ENCODE peak calls at places on chromosome 21, in four cellular contexts. D is CD14-positive monocyte, Z is neural crest cell, C is left ventricle myocardium inferior. A is an unnamed sample.

GRCh38 chr21:45971487-45972352 is 9.8 kb upstream of the COL6A1 start:
- DNase-seq in D (no peak), Z (no peak), C (peak), A (no peak)

GRCh38 chr21:44416193-44416592 is 39.1 kb upstream of the LRRC3 start:
- DNase-seq in D (no peak), Z (no peak), C (no peak), A (no peak)

GRCh38 chr21:44872568-44873355 is 728 bp downstream of the PTTG1IP start:
- DNase-seq in D (no peak), Z (no peak), C (peak), A (no peak)

GRCh38 chr21:30714436-30714835 is 4.1 kb downstream of the KRTAP21-3 start:
- DNase-seq in D (no peak), Z (no peak), C (no peak), A (no peak)

GRCh38 chr21:14616303-14617039 is 70.4 kb upstream of the SAMSN1 start:
- DNase-seq in D (no peak), Z (no peak), C (no peak), A (no peak)

GRCh38 chr21:40204956-40205355 is 337.7 kb downstream of the PCP4 start:
- DNase-seq in D (no peak), Z (no peak), C (no peak), A (no peak)

GRCh38 chr21:33198346-33199135 is 31.2 kb upstream of the IFNAR2 start:
- DNase-seq in D (peak), Z (no peak), C (peak), A (no peak)

GRCh38 chr21:41681939-41682718 is 84.7 kb downstream of the RIPK4 start:
- DNase-seq in D (no peak), Z (no peak), C (no peak), A (no peak)

GRCh38 chr21:16534408-16535099 is 804.8 kb downstream of the USP25 start:
- DNase-seq in D (no peak), Z (no peak), C (peak), A (no peak)

GRCh38 chr21:32412998-32413504 is 545 bp downstream of the EVA1C start:
- DNase-seq in D (no peak), Z (no peak), C (peak), A (no peak)

GRCh38 chr21:35225573-35225972 is 176.5 kb upstream of the RUNX1 start:
- DNase-seq in D (no peak), Z (no peak), C (no peak), A (no peak)

A was measured in CMK.